ENCODE peak calls at places on chromosome 22, in eight cellular contexts. S, O, L, V, U, E, A and R are unnamed samples.

GRCh38 chr22:44622147-44622427 is 79.9 kb upstream of the PRR5 start:
- DNase-seq in O (no peak), L (no peak), U (no peak), V (no peak), A (no peak), S (no peak), E (no peak), R (peak)

GRCh38 chr22:44845191-44845590 is 92.8 kb downstream of the ARHGAP8 start:
- DNase-seq in E (no peak), U (no peak), S (no peak), L (no peak), O (no peak), A (no peak), V (no peak), R (no peak)

GRCh38 chr22:29559030-29559429 is 5.5 kb upstream of the THOC5 start:
- DNase-seq in A (no peak), U (no peak), E (no peak), V (no peak), O (no peak), L (no peak), S (no peak), R (no peak)

GRCh38 chr22:41285441-41285819 is 557 bp downstream of the RANGAP1 start:
- DNase-seq in V (peak), U (no peak), L (no peak), A (peak), S (no peak), O (peak), E (peak), R (peak)

GRCh38 chr22:44338183-44338812 is 25.5 kb upstream of the SHISAL1 start:
- DNase-seq in O (no peak), A (no peak), S (no peak), U (no peak), E (peak), L (no peak), V (no peak), R (no peak)

GRCh38 chr22:44676441-44677298 is 25.3 kb upstream of the PRR5 start:
- DNase-seq in A (peak), U (peak), V (no peak), E (peak), O (no peak), L (no peak), S (no peak), R (no peak)

GRCh38 chr22:21972293-21972779 is 10.3 kb downstream of the TOP3B start:
- DNase-seq in U (peak), A (peak), E (no peak), S (no peak), L (no peak), V (peak), O (no peak), R (peak)

GRCh38 chr22:39349506-39349966 is 255 bp upstream of the SYNGR1 start:
- DNase-seq in S (no peak), O (no peak), A (peak), U (peak), V (peak), E (peak), L (no peak), R (peak)

GRCh38 chr22:32628626-32629587 is 154.3 kb downstream of the FBXO7 start:
- DNase-seq in E (no peak), V (no peak), A (no peak), L (no peak), S (no peak), O (no peak), U (no peak), R (no peak)

GRCh38 chr22:50670513-50670912 is 2.1 kb upstream of the SHANK3 start:
- DNase-seq in E (no peak), A (peak), L (no peak), S (no peak), V (no peak), O (no peak), U (no peak), R (no peak)

GRCh38 chr22:47659467-47660302 is 897.2 kb downstream of the TBC1D22A start:
- DNase-seq in L (no peak), V (no peak), S (no peak), A (no peak), U (no peak), O (no peak), E (no peak), R (no peak)

DNA sequence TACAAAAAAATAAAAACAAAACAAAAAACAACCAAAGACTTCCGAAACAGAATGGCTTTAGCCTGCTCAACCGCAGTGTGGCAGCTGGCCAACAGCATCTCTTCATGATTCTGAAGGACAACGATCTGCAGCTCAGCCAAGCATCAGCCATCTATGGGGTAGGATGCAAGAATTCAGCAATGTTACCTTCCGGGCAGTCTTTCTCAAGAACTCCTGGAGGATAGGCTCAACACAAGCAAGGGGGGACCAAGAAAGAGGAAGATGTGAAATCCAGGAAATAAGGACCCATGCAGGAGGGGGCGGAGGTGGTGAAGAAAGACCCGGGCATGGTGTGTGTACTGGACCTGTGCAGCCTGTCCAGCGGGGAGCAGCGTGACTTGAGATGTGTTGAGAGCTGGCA is 3.5 kb upstream of the TSPO start:
- DNase-seq in O (no peak), E (no peak), V (no peak), S (no peak), U (no peak), A (no peak), L (no peak), R (no peak)
- TF ChIP-seq CTCF in O (no peak), E (no peak), V (no peak), S (no peak), U (no peak), A (no peak), L (no peak), R (no peak)

GRCh38 chr22:46013460-46014416 is 36.8 kb upstream of the WNT7B start:
- DNase-seq in O (peak), L (peak), E (peak), S (peak), A (peak), V (peak), U (peak), R (peak)
- TF ChIP-seq POLR2A in O (peak), L (peak), E (no peak), S (peak), A (peak), V (no peak), U (peak), R (peak)

GRCh38 chr22:35631597-35631996 is 14.5 kb upstream of the MB start:
- DNase-seq in A (peak), E (peak), O (no peak), U (peak), S (no peak), L (no peak), V (peak), R (peak)
- TF ChIP-seq CTCF in A (peak), E (no peak), O (no peak), U (peak), S (no peak), L (no peak), V (peak), R (peak)

DNA sequence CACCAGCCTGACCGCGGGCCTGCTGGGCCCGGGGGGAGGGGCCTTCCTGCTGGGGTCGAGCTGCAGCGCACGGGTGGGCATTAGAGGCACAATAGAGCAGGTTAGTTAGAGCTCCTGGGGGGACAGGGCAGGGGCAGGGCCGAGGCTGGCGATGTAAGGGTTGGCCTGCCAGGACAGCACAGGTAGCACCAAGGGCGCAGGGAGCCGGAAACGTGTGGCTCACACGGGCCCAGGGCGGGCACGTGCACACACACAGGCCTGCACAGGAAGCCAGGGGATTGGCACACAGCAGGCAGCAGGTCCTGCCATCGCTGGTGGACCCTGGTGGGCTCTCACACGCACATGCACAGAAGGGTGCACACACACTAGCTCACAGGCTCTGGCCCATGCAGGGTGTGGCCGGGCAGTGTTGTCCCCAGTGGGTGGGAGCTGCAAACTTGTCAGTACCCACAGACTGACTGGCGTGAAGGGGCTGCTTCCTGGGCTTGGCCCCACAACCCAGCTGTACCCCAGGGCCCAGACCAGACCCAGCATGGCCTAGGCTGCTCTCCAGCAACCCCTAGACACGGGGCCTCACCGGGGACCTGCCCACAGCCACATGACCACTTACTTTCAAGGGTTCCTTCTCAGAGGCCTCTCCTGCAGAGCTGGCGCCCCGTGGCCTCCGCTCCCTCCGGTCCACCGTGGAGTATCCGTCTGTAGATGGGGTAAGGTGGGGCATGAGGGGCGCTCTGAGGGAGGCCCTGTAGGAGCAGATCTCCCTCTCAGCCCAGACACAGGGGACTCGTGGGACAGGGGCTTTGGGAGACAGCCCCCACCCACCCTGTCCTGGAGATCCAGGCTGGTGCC is 29.9 kb upstream of the TXNRD2 start:
- DNase-seq in O (no peak), V (no peak), S (no peak), U (no peak), A (no peak), E (peak), L (no peak), R (no peak)
- TF ChIP-seq POLR2A in O (no peak), V (no peak), S (no peak), U (no peak), A (no peak), E (no peak), L (no peak), R (no peak)

GRCh38 chr22:23787600-23787896 is 782 bp downstream of the SMARCB1 start:
- DNase-seq in S (no peak), U (no peak), L (no peak), A (no peak), V (no peak), E (no peak), O (no peak), R (no peak)

GRCh38 chr22:23787910-23788309 is 1.1 kb downstream of the SMARCB1 start:
- DNase-seq in V (no peak), A (no peak), O (no peak), S (no peak), U (no peak), L (no peak), E (no peak), R (no peak)

GRCh38 chr22:23789121-23789520 is 2.4 kb downstream of the SMARCB1 start:
- DNase-seq in V (no peak), O (no peak), A (no peak), E (no peak), U (no peak), S (no peak), L (no peak), R (no peak)

GRCh38 chr22:23790819-23791736 is 4.3 kb downstream of the SMARCB1 start:
- DNase-seq in U (no peak), E (no peak), S (no peak), L (peak), V (no peak), A (no peak), O (no peak), R (peak)

DNA sequence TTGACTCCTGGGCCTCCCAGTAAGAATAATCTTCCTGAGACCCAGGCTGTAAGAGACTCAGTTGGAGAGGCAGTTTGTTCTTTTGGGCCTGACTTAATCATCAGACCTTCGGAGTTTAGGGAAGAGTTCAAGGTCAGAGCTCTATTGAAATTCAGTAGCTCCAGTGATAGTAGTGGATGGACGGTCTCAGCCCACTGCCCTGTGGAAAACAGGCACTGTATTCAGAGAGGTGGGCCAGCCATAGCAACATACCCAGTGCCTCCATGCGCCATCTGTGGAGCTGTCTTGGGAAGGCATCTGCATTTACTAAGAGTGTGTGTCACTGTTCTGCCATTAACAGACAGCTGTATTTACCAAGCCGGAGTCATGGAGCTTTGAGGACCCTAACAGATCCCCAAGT is 2.9 kb downstream of the SMARCB1 start:
- DNase-seq in U (no peak), O (no peak), L (no peak), E (no peak), S (no peak), A (no peak), V (no peak), R (no peak)
- TF ChIP-seq CTCF in U (no peak), O (no peak), L (no peak), E (no peak), S (no peak), A (no peak), V (peak), R (no peak)